ENCODE peak calls at places on chromosomes 12 and 14, in eight cellular contexts. C is bronchial epithelial cell; V is LoVo; W is activated naive CD8-positive, alpha-beta T cell treated with anti-CD3 and anti-CD28 coated beads for 36 hours; A is upper lobe of right lung; K is lung; M is right cardiac atrium; R is NCI-H1417. U is an unnamed sample.

GRCh38 chr12:65765436-65765813 is 58.9 kb upstream of the HMGA2 start:
- DNase-seq in C (peak), V (no peak), W (no peak), A (no peak), K (no peak), M (no peak), R (no peak), U (no peak)

GRCh38 chr14:23910081-23910875 is 43.3 kb upstream of the DHRS4 start:
- DNase-seq in C (peak), V (peak), W (peak), A (no peak), K (peak), M (no peak), R (peak), U (peak)

GRCh38 chr12:62813031-62813829 is 121.7 kb downstream of the PPM1H start:
- DNase-seq in C (peak), V (peak), W (peak), A (peak), K (peak), M (peak), R (no peak), U (peak)

GRCh38 chr14:95460647-95461478 is 55.6 kb downstream of the SYNE3 start:
- DNase-seq in C (peak), V (peak), W (no peak), A (no peak), K (no peak), M (peak), R (peak), U (peak)

GRCh38 chr14:103709814-103710213 is 5.4 kb downstream of the XRCC3 start:
- DNase-seq in C (no peak), V (no peak), W (no peak), A (no peak), K (no peak), M (peak), R (no peak), U (no peak)

GRCh38 chr14:101030586-101030985 is 127.1 kb upstream of the RTL1 start:
- DNase-seq in C (no peak), V (no peak), W (no peak), A (peak), K (no peak), M (no peak), R (no peak), U (no peak)

GRCh38 chr12:116813271-116814041 is 67.8 kb downstream of the HRK start:
- DNase-seq in C (peak), V (peak), W (no peak), A (peak), K (no peak), M (no peak), R (no peak), U (no peak)

GRCh38 chr12:125393569-125393968 is 328.3 kb downstream of the AACS start:
- DNase-seq in C (no peak), V (no peak), W (no peak), A (no peak), K (no peak), M (no peak), R (no peak), U (no peak)

GRCh38 chr12:48069253-48069652 is 36.6 kb downstream of the SENP1 start:
- DNase-seq in C (peak), V (no peak), W (no peak), A (no peak), K (no peak), M (no peak), R (no peak), U (no peak)

GRCh38 chr12:108273217-108273616 is 65.9 kb downstream of the CMKLR1 start:
- DNase-seq in C (no peak), V (no peak), W (no peak), A (no peak), K (no peak), M (no peak), R (no peak), U (no peak)

GRCh38 chr12:26530461-26530860 is 302.5 kb downstream of the ITPR2 start:
- DNase-seq in C (no peak), V (no peak), W (no peak), A (no peak), K (no peak), M (no peak), R (no peak), U (no peak)

GRCh38 chr12:70443274-70443673 is 77.2 kb downstream of the KCNMB4 start:
- DNase-seq in C (peak), V (no peak), W (no peak), A (no peak), K (no peak), M (no peak), R (no peak), U (no peak)

GRCh38 chr14:73221945-73222344 is 15.4 kb upstream of the PAPLN start:
- DNase-seq in C (no peak), V (no peak), W (no peak), A (no peak), K (no peak), M (no peak), R (no peak), U (no peak)

GRCh38 chr12:27615331-27615891 is 80.8 kb upstream of the REP15 start:
- DNase-seq in C (peak), V (peak), W (no peak), A (no peak), K (no peak), M (no peak), R (no peak), U (no peak)

GRCh38 chr12:47304161-47304560 is 224.4 kb upstream of the AMIGO2 start:
- DNase-seq in C (peak), V (no peak), W (no peak), A (no peak), K (no peak), M (no peak), R (no peak), U (no peak)

GRCh38 chr14:90788031-90788430 is 28.2 kb downstream of the TTC7B start:
- DNase-seq in C (no peak), V (no peak), W (no peak), A (peak), K (no peak), M (no peak), R (no peak), U (no peak)

GRCh38 chr12:54301428-54302045 is 722 bp upstream of the NFE2 start:
- DNase-seq in C (no peak), V (no peak), W (no peak), A (no peak), K (no peak), M (no peak), R (no peak), U (no peak)

GRCh38 chr14:83133986-83134664 is 1600.5 kb upstream of the SEL1L start:
- DNase-seq in C (no peak), V (no peak), W (no peak), A (no peak), K (no peak), M (no peak), R (peak), U (no peak)

GRCh38 chr14:44463386-44464004 is 43.6 kb downstream of the FSCB start:
- DNase-seq in C (no peak), V (no peak), W (no peak), A (no peak), K (no peak), M (no peak), R (peak), U (peak)

GRCh38 chr12:55657282-55657681 is 20.6 kb downstream of the OR10P1 start:
- DNase-seq in C (no peak), V (no peak), W (no peak), A (no peak), K (no peak), M (no peak), R (no peak), U (no peak)

GRCh38 chr12:66717049-66717448 is 38.2 kb upstream of the GRIP1 start:
- DNase-seq in C (peak), V (no peak), W (no peak), A (no peak), K (no peak), M (no peak), R (no peak), U (peak)

GRCh38 chr12:49428652-49429549 is 61.6 kb downstream of the SPATS2 start:
- DNase-seq in C (peak), V (no peak), W (no peak), A (no peak), K (no peak), M (no peak), R (peak), U (peak)

GRCh38 chr12:92674500-92674899 is 28.3 kb upstream of the PLEKHG7 start:
- DNase-seq in C (no peak), V (no peak), W (no peak), A (no peak), K (no peak), M (no peak), R (no peak), U (no peak)

GRCh38 chr12:48180857-48181495 is 2.5 kb upstream of the CCDC184 start:
- DNase-seq in C (no peak), V (no peak), W (no peak), A (no peak), K (no peak), M (no peak), R (no peak), U (no peak)

GRCh38 chr12:17076335-17076734 is 470.4 kb upstream of the LMO3 start:
- DNase-seq in C (peak), V (no peak), W (no peak), A (no peak), K (no peak), M (no peak), R (peak), U (peak)

GRCh38 chr12:48070033-48070432 is 35.8 kb downstream of the SENP1 start:
- DNase-seq in C (no peak), V (no peak), W (no peak), A (no peak), K (no peak), M (no peak), R (no peak), U (no peak)

GRCh38 chr12:116346222-116346621 is 68.7 kb upstream of the MED13L start:
- DNase-seq in C (no peak), V (no peak), W (no peak), A (no peak), K (no peak), M (peak), R (no peak), U (no peak)